ENCODE peak calls at places on chromosomes 11 and 22, in four cellular contexts. One of them, this sample, is unnamed.

GRCh38 chr22:28921585-28921879 is 38.2 kb downstream of the ZNRF3 start:
- DNase-seq in progenitor cell of endocrine pancreas: no peak
- DNase-seq in HFF-Myc: no peak
- DNase-seq in CD4-positive, alpha-beta T cell: no peak
- DNase-seq in this sample: no peak

GRCh38 chr11:68206211-68206610 is 6.9 kb downstream of the KMT5B start:
- DNase-seq in progenitor cell of endocrine pancreas: no peak
- DNase-seq in HFF-Myc: peak; percentile 42
- DNase-seq in CD4-positive, alpha-beta T cell: no peak
- DNase-seq in this sample: peak; percentile 17

GRCh38 chr11:61888043-61888442 is 3.3 kb downstream of the FADS3 start:
- DNase-seq in progenitor cell of endocrine pancreas: no peak
- DNase-seq in HFF-Myc: no peak
- DNase-seq in CD4-positive, alpha-beta T cell: no peak
- DNase-seq in this sample: no peak

GRCh38 chr11:1693327-1694063 is 3.5 kb upstream of the KRTAP5-6 start:
- DNase-seq in progenitor cell of endocrine pancreas: peak; percentile 88
- DNase-seq in HFF-Myc: peak; percentile 9
- DNase-seq in CD4-positive, alpha-beta T cell: peak; percentile 59
- DNase-seq in this sample: peak; percentile 96

GRCh38 chr11:77232242-77232641 is 69.2 kb downstream of the GDPD4 start:
- DNase-seq in progenitor cell of endocrine pancreas: no peak
- DNase-seq in HFF-Myc: no peak
- DNase-seq in CD4-positive, alpha-beta T cell: no peak
- DNase-seq in this sample: no peak

GRCh38 chr11:75735181-75735845 is 17.7 kb downstream of the MOGAT2 start:
- DNase-seq in progenitor cell of endocrine pancreas: no peak
- DNase-seq in HFF-Myc: no peak
- DNase-seq in CD4-positive, alpha-beta T cell: no peak
- DNase-seq in this sample: no peak

GRCh38 chr22:20542055-20542454 is 34.6 kb downstream of the MED15 start:
- DNase-seq in progenitor cell of endocrine pancreas: no peak
- DNase-seq in HFF-Myc: no peak
- DNase-seq in CD4-positive, alpha-beta T cell: no peak
- DNase-seq in this sample: no peak

GRCh38 chr11:93464938-93465337 is 78.3 kb downstream of the SMCO4 start:
- DNase-seq in progenitor cell of endocrine pancreas: no peak
- DNase-seq in HFF-Myc: no peak
- DNase-seq in CD4-positive, alpha-beta T cell: no peak
- DNase-seq in this sample: no peak

GRCh38 chr11:102724904-102725515 is at the start of gene MMP8:
- DNase-seq in progenitor cell of endocrine pancreas: no peak
- DNase-seq in HFF-Myc: no peak
- DNase-seq in CD4-positive, alpha-beta T cell: no peak
- DNase-seq in this sample: no peak

GRCh38 chr11:121672630-121673487 is 220.1 kb upstream of the SORL1-AS1 start:
- DNase-seq in progenitor cell of endocrine pancreas: no peak
- DNase-seq in HFF-Myc: no peak
- DNase-seq in CD4-positive, alpha-beta T cell: no peak
- DNase-seq in this sample: no peak

GRCh38 chr11:2518112-2518982 is 73.5 kb downstream of the KCNQ1 start:
- DNase-seq in progenitor cell of endocrine pancreas: peak; percentile 7
- DNase-seq in HFF-Myc: no peak
- DNase-seq in CD4-positive, alpha-beta T cell: no peak
- DNase-seq in this sample: peak; percentile 2

GRCh38 chr11:127006311-127006710 is 5.7 kb upstream of the KIRREL3 start:
- DNase-seq in progenitor cell of endocrine pancreas: no peak
- DNase-seq in HFF-Myc: no peak
- DNase-seq in CD4-positive, alpha-beta T cell: no peak
- DNase-seq in this sample: no peak

GRCh38 chr11:94295534-94295933 is 8.8 kb upstream of the IZUMO1R start:
- DNase-seq in progenitor cell of endocrine pancreas: no peak
- DNase-seq in HFF-Myc: no peak
- DNase-seq in CD4-positive, alpha-beta T cell: no peak
- DNase-seq in this sample: no peak

GRCh38 chr11:30553521-30554110 is 32.5 kb downstream of the MPPED2 start:
- DNase-seq in progenitor cell of endocrine pancreas: no peak
- DNase-seq in HFF-Myc: no peak
- DNase-seq in CD4-positive, alpha-beta T cell: no peak
- DNase-seq in this sample: no peak

GRCh38 chr11:130999086-130999485 is 82.8 kb upstream of the SNX19 start:
- DNase-seq in progenitor cell of endocrine pancreas: no peak
- DNase-seq in HFF-Myc: no peak
- DNase-seq in CD4-positive, alpha-beta T cell: no peak
- DNase-seq in this sample: no peak

GRCh38 chr11:2800655-2801531 is 84.7 kb downstream of the CDKN1C start:
- DNase-seq in progenitor cell of endocrine pancreas: peak; percentile 6
- DNase-seq in HFF-Myc: no peak
- DNase-seq in CD4-positive, alpha-beta T cell: no peak
- DNase-seq in this sample: no peak

GRCh38 chr22:46036558-46037408 is 59.8 kb upstream of the WNT7B start:
- DNase-seq in progenitor cell of endocrine pancreas: peak; percentile 9
- DNase-seq in HFF-Myc: no peak
- DNase-seq in CD4-positive, alpha-beta T cell: peak; percentile 50
- DNase-seq in this sample: no peak

GRCh38 chr11:115645631-115646271 is 141.5 kb upstream of the CADM1 start:
- DNase-seq in progenitor cell of endocrine pancreas: peak; percentile 30
- DNase-seq in HFF-Myc: no peak
- DNase-seq in CD4-positive, alpha-beta T cell: no peak
- DNase-seq in this sample: peak; percentile 35

GRCh38 chr11:70549796-70550195 is 151.5 kb downstream of the CTTN start:
- DNase-seq in progenitor cell of endocrine pancreas: no peak
- DNase-seq in HFF-Myc: no peak
- DNase-seq in CD4-positive, alpha-beta T cell: no peak
- DNase-seq in this sample: no peak

GRCh38 chr11:14500181-14500651 is 605 bp upstream of the COPB1 start:
- DNase-seq in progenitor cell of endocrine pancreas: no peak
- DNase-seq in HFF-Myc: no peak
- DNase-seq in CD4-positive, alpha-beta T cell: peak; percentile 28
- DNase-seq in this sample: peak; percentile 16

GRCh38 chr11:1271406-1271805 is 38.0 kb downstream of the TOLLIP start:
- DNase-seq in progenitor cell of endocrine pancreas: no peak
- DNase-seq in HFF-Myc: no peak
- DNase-seq in CD4-positive, alpha-beta T cell: no peak
- DNase-seq in this sample: no peak

GRCh38 chr22:24183321-24184031 is 2.2 kb downstream of the SUSD2 start:
- DNase-seq in progenitor cell of endocrine pancreas: no peak
- DNase-seq in HFF-Myc: no peak
- DNase-seq in CD4-positive, alpha-beta T cell: no peak
- DNase-seq in this sample: no peak

GRCh38 chr22:23033116-23033905 is 37.0 kb upstream of the GNAZ start:
- DNase-seq in progenitor cell of endocrine pancreas: no peak
- DNase-seq in HFF-Myc: no peak
- DNase-seq in CD4-positive, alpha-beta T cell: no peak
- DNase-seq in this sample: no peak

GRCh38 chr22:23032681-23033080 is 37.6 kb upstream of the GNAZ start:
- DNase-seq in progenitor cell of endocrine pancreas: no peak
- DNase-seq in HFF-Myc: no peak
- DNase-seq in CD4-positive, alpha-beta T cell: no peak
- DNase-seq in this sample: no peak

GRCh38 chr22:23034621-23035556 is 35.4 kb upstream of the GNAZ start:
- DNase-seq in progenitor cell of endocrine pancreas: no peak
- DNase-seq in HFF-Myc: no peak
- DNase-seq in CD4-positive, alpha-beta T cell: no peak
- DNase-seq in this sample: no peak

GRCh38 chr22:23029521-23030228 is 40.6 kb upstream of the GNAZ start:
- DNase-seq in progenitor cell of endocrine pancreas: no peak
- DNase-seq in HFF-Myc: no peak
- DNase-seq in CD4-positive, alpha-beta T cell: no peak
- DNase-seq in this sample: no peak

GRCh38 chr22:23031795-23032194 is 38.5 kb upstream of the GNAZ start:
- DNase-seq in progenitor cell of endocrine pancreas: no peak
- DNase-seq in HFF-Myc: no peak
- DNase-seq in CD4-positive, alpha-beta T cell: no peak
- DNase-seq in this sample: no peak
- TF ChIP-seq CTCF in progenitor cell of endocrine pancreas: no peak
- TF ChIP-seq CTCF in HFF-Myc: no peak
- TF ChIP-seq CTCF in CD4-positive, alpha-beta T cell: no peak
- TF ChIP-seq CTCF in this sample: no peak

GRCh38 chr11:88522624-88523361 is 185.3 kb upstream of the CTSC start:
- DNase-seq in progenitor cell of endocrine pancreas: no peak
- DNase-seq in HFF-Myc: no peak
- DNase-seq in CD4-positive, alpha-beta T cell: no peak
- DNase-seq in this sample: no peak
- TF ChIP-seq CTCF in progenitor cell of endocrine pancreas: no peak
- TF ChIP-seq CTCF in HFF-Myc: no peak
- TF ChIP-seq CTCF in CD4-positive, alpha-beta T cell: no peak
- TF ChIP-seq CTCF in this sample: no peak

GRCh38 chr11:58900479-58901420 is 38.5 kb upstream of the GLYATL1 start:
- DNase-seq in progenitor cell of endocrine pancreas: peak; percentile 87
- DNase-seq in HFF-Myc: no peak
- DNase-seq in CD4-positive, alpha-beta T cell: no peak
- DNase-seq in this sample: peak; percentile 90
- TF ChIP-seq CTCF in progenitor cell of endocrine pancreas: peak; percentile 77
- TF ChIP-seq CTCF in HFF-Myc: peak; percentile 63
- TF ChIP-seq CTCF in CD4-positive, alpha-beta T cell: peak; percentile 16
- TF ChIP-seq CTCF in this sample: peak; percentile 38

GRCh38 chr11:4991066-4991465 is 3.6 kb upstream of the OR51L1 start:
- DNase-seq in progenitor cell of endocrine pancreas: no peak
- DNase-seq in HFF-Myc: no peak
- DNase-seq in CD4-positive, alpha-beta T cell: no peak
- DNase-seq in this sample: no peak
- TF ChIP-seq CTCF in progenitor cell of endocrine pancreas: no peak
- TF ChIP-seq CTCF in HFF-Myc: no peak
- TF ChIP-seq CTCF in CD4-positive, alpha-beta T cell: no peak
- TF ChIP-seq CTCF in this sample: no peak

GRCh38 chr11:65637794-65638317 is at the start of gene SIPA1:
- DNase-seq in progenitor cell of endocrine pancreas: peak; percentile 60
- DNase-seq in HFF-Myc: peak; percentile 65
- DNase-seq in CD4-positive, alpha-beta T cell: peak; percentile 59
- DNase-seq in this sample: peak; percentile 93
- TF ChIP-seq CTCF in progenitor cell of endocrine pancreas: peak; percentile 56
- TF ChIP-seq CTCF in HFF-Myc: peak; percentile 46
- TF ChIP-seq CTCF in CD4-positive, alpha-beta T cell: no peak
- TF ChIP-seq CTCF in this sample: peak; percentile 58

This sample was measured in endothelial cell.